ENCODE peak calls at places on chromosome 12, in eight cellular contexts. I is K562, Y is suprapubic skin, X is sigmoid colon, F is HepG2, C is upper lobe of left lung, M is GM12878, R is stomach. P is an unnamed sample.

GRCh38 chr12:121787063-121787774 is 6.3 kb downstream of the RHOF start:
- DNase-seq in I (no peak), Y (no peak), X (no peak), F (no peak), C (peak; percentile 71), M (no peak), R (peak; percentile 65), P (peak; percentile 59)

GRCh38 chr12:114209852-114210251 is 196.1 kb downstream of the TBX5 start:
- DNase-seq in I (no peak), Y (no peak), X (no peak), F (no peak), C (no peak), M (no peak), R (no peak), P (no peak)

GRCh38 chr12:129826273-129826672 is 77.6 kb downstream of the TMEM132D start:
- DNase-seq in I (no peak), Y (no peak), X (no peak), F (no peak), C (no peak), M (no peak), R (no peak), P (no peak)

GRCh38 chr12:2925322-2925995 is 33.7 kb upstream of the TEAD4 start:
- DNase-seq in I (no peak), Y (no peak), X (no peak), F (no peak), C (no peak), M (no peak), R (no peak), P (no peak)

GRCh38 chr12:14868916-14869315 is 16.7 kb downstream of the MGP start:
- DNase-seq in I (no peak), Y (no peak), X (no peak), F (no peak), C (no peak), M (no peak), R (no peak), P (no peak)

GRCh38 chr12:44247588-44247987 is 411.7 kb downstream of the TMEM117 start:
- DNase-seq in I (no peak), Y (no peak), X (no peak), F (no peak), C (no peak), M (no peak), R (no peak), P (no peak)

GRCh38 chr12:50625029-50625875 is 120.5 kb downstream of the DIP2B start:
- DNase-seq in I (no peak), Y (no peak), X (no peak), F (no peak), C (no peak), M (no peak), R (no peak), P (no peak)

GRCh38 chr12:73731658-73732057 is 806.0 kb upstream of the ATXN7L3B start:
- DNase-seq in I (no peak), Y (no peak), X (no peak), F (no peak), C (no peak), M (no peak), R (no peak), P (no peak)

GRCh38 chr12:27176765-27177164 is 67.3 kb upstream of the STK38L start:
- DNase-seq in I (no peak), Y (no peak), X (no peak), F (no peak), C (no peak), M (no peak), R (no peak), P (no peak)

GRCh38 chr12:57479376-57480115 is at the start of gene ARHGAP9:
- DNase-seq in I (no peak), Y (no peak), X (no peak), F (no peak), C (peak; percentile 64), M (peak; percentile 51), R (no peak), P (no peak)

GRCh38 chr12:110343921-110344555 is 59.5 kb downstream of the ANAPC7 start:
- DNase-seq in I (no peak), Y (no peak), X (no peak), F (no peak), C (no peak), M (no peak), R (no peak), P (no peak)

GRCh38 chr12:110345963-110346362 is 57.5 kb downstream of the ANAPC7 start:
- DNase-seq in I (no peak), Y (no peak), X (no peak), F (no peak), C (no peak), M (no peak), R (no peak), P (no peak)

GRCh38 chr12:110344657-110345056 is 58.9 kb downstream of the ANAPC7 start:
- DNase-seq in I (no peak), Y (no peak), X (no peak), F (no peak), C (no peak), M (no peak), R (no peak), P (no peak)

GRCh38 chr12:110343114-110343513 is 60.4 kb downstream of the ANAPC7 start:
- DNase-seq in I (no peak), Y (no peak), X (no peak), F (no peak), C (no peak), M (no peak), R (no peak), P (no peak)

GRCh38 chr12:110345176-110345651 is 58.3 kb downstream of the ANAPC7 start:
- DNase-seq in I (no peak), Y (peak; percentile 86), X (no peak), F (peak; percentile 97), C (peak; percentile 54), M (no peak), R (no peak), P (peak; percentile 46)
- TF ChIP-seq POLR2AphosphoS5 in I (no peak), Y (peak; percentile 77), X (no peak), F (no peak), C (no peak), M (no peak), R (no peak), P (peak; percentile 9)

GRCh38 chr12:6753772-6754356 is 923 bp upstream of the MLF2 start:
- DNase-seq in I (no peak), Y (no peak), X (no peak), F (no peak), C (no peak), M (no peak), R (no peak), P (no peak)
- TF ChIP-seq EP300 in I (no peak), Y (no peak), X (no peak), F (no peak), C (no peak), M (no peak), R (no peak), P (no peak)

GRCh38 chr12:30779178-30779577 is 24.4 kb upstream of the CAPRIN2 start:
- DNase-seq in I (no peak), Y (no peak), X (no peak), F (no peak), C (no peak), M (no peak), R (no peak), P (no peak)
- H3K9me3 ChIP-seq in I (peaks cover 11% of the 10 kb centered on the region), Y (no peaks in the 10 kb centered on the region), X (no peaks in the 10 kb centered on the region), F (peaks cover 10% of the 10 kb centered on the region), C (no peaks in the 10 kb centered on the region), M (no peaks in the 10 kb centered on the region), R (peaks cover 4% of the 10 kb centered on the region), P (no peaks in the 10 kb centered on the region)

GRCh38 chr12:81078469-81079196 is 754 bp downstream of the ACSS3 start:
- DNase-seq in I (no peak), Y (no peak), X (no peak), F (peak; percentile 88), C (peak; percentile 52), M (no peak), R (no peak), P (no peak)
- TF ChIP-seq POLR2AphosphoS5 in I (no peak), Y (no peak), X (no peak), F (peak; percentile 82), C (no peak), M (no peak), R (no peak), P (no peak)

GRCh38 chr12:116919706-116920485 is 9.1 kb downstream of the FBXW8 start:
- DNase-seq in I (no peak), Y (no peak), X (no peak), F (no peak), C (peak; percentile 26), M (no peak), R (no peak), P (no peak)
- TF ChIP-seq EP300 in I (no peak), Y (no peak), X (no peak), F (no peak), C (no peak), M (no peak), R (no peak), P (no peak)

DNA sequence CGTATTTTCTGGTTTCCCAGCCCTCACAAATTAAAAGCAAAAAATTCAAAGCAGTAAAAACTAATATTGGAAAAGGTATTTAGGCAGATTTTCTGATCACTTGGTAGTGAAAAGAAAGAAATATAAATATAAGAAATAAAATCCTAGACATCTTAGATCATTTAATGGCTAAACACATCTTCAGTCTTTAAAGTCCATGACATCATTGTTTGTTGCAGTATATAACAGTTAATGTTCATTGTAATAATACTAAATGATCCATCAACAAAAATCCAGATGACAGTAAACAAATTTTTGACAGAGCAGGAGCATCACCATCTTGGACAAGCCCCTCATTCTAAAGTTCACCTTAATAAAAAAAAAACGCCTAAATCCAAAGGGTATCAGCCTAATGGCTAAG is 29.2 kb upstream of the CAPRIN2 start:
- DNase-seq in I (no peak), Y (no peak), X (no peak), F (no peak), C (no peak), M (no peak), R (no peak), P (no peak)
- H3K9me3 ChIP-seq in I (peaks cover 18% of the 10 kb centered on the region), Y (no peaks in the 10 kb centered on the region), X (no peaks in the 10 kb centered on the region), F (peaks cover 8% of the 10 kb centered on the region), C (no peaks in the 10 kb centered on the region), M (no peaks in the 10 kb centered on the region), R (peaks cover 8% of the 10 kb centered on the region), P (no peaks in the 10 kb centered on the region)

P was measured in transverse colon.